ENCODE peak calls at places on chromosomes 7 and 10, in four cellular contexts. S is adrenal gland, C is HFFc6, X is fibroblast of villous mesenchyme. Q is an unnamed sample.

GRCh38 chr7:73557397-73558257 is at the start of gene BCL7B:
- DNase-seq in X (peak), C (peak), S (peak), Q (peak)

GRCh38 chr10:3538850-3539531 is 246.0 kb downstream of the KLF6 start:
- DNase-seq in X (peak), C (peak), S (peak), Q (no peak)

GRCh38 chr10:63910806-63911205 is 389.6 kb downstream of the REEP3 start:
- DNase-seq in X (no peak), S (no peak), C (no peak), Q (no peak)

GRCh38 chr10:68247931-68248330 is 16.0 kb upstream of the ATOH7 start:
- DNase-seq in C (no peak), S (no peak), X (no peak), Q (no peak)

GRCh38 chr10:34018811-34019210 is 684.3 kb upstream of the NRP1 start:
- DNase-seq in S (no peak), X (no peak), C (no peak), Q (no peak)

GRCh38 chr10:126088144-126088543 is 191.8 kb downstream of the FANK1 start:
- DNase-seq in S (peak), C (peak), X (peak), Q (no peak)

GRCh38 chr7:21946228-21946709 is 570 bp upstream of the CDCA7L start:
- DNase-seq in X (no peak), S (no peak), C (no peak), Q (no peak)

GRCh38 chr10:560314-560992 is 129.0 kb downstream of the DIP2C start:
- DNase-seq in S (peak), X (no peak), C (no peak), Q (no peak)

GRCh38 chr7:149680316-149681025 is 92.9 kb downstream of the ZNF467 start:
- DNase-seq in C (peak), X (no peak), S (no peak), Q (no peak)

GRCh38 chr7:33904680-33905388 is 505 bp upstream of the BMPER start:
- DNase-seq in X (peak), C (peak), S (no peak), Q (peak)

GRCh38 chr7:33906697-33907096 is 1.4 kb downstream of the BMPER start:
- DNase-seq in S (no peak), C (no peak), X (no peak), Q (no peak)

GRCh38 chr7:33905389-33906032 is at the start of gene BMPER:
- DNase-seq in X (peak), S (peak), C (peak), Q (no peak)

GRCh38 chr7:33901847-33902246 is 3.5 kb upstream of the BMPER start:
- DNase-seq in X (no peak), C (no peak), S (no peak), Q (no peak)

GRCh38 chr7:33903770-33904679 is 1.3 kb upstream of the BMPER start:
- DNase-seq in X (peak), C (peak), S (no peak), Q (no peak)
- TF ChIP-seq CTCF in X (no peak), C (no peak), S (no peak), Q (no peak)

DNA sequence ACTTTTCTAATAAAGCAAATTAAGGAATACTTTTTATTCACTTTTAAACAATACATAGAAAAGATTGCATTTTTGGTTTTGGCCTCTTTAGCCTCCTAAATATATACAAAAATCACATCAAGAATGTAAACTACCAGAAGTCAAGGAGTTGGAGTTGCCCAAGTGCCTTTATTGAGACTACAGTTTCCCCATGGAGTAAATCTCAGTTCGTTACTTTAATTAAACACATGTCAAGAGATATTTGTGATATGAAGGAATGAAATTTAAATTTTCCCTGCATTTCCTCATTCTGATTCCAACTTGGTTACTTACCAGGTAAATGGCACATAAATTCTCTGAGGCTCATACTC is 492.9 kb downstream of the TNS3 start:
- DNase-seq in C (no peak), X (no peak), S (no peak), Q (no peak)
- TF ChIP-seq CTCF in C (no peak), X (no peak), S (peak), Q (no peak)

GRCh38 chr10:5888843-5889623 is 660 bp downstream of the ANKRD16 start:
- DNase-seq in C (no peak), X (peak), S (peak), Q (peak)
- TF ChIP-seq CTCF in C (peak), X (no peak), S (no peak), Q (no peak)

GRCh38 chr10:127937915-127938440 is 31.1 kb downstream of the PTPRE start:
- DNase-seq in C (no peak), S (no peak), X (no peak), Q (no peak)
- TF ChIP-seq CTCF in C (no peak), S (no peak), X (no peak), Q (no peak)

DNA sequence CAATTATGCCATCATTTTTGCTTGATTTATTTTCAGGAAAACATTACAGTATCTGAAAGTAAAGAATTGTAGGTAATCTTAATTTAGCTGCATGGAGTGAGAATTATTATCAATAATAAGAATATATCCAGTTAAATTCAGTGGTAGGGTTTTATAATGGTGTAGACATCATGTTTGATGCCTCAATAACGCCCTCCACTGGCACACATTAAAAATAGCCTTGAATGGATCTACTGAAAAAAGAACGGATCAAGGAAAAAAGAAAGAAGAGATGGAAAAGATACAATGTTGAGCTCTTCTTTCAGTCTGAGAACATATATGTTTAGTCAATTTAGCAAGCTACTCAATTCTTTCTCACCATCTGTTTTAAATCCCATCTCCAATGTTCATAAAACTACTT is 319.2 kb downstream of the CDC14C start:
- DNase-seq in S (no peak), X (no peak), C (no peak), Q (no peak)
- TF ChIP-seq CTCF in S (no peak), X (peak), C (no peak), Q (no peak)

DNA sequence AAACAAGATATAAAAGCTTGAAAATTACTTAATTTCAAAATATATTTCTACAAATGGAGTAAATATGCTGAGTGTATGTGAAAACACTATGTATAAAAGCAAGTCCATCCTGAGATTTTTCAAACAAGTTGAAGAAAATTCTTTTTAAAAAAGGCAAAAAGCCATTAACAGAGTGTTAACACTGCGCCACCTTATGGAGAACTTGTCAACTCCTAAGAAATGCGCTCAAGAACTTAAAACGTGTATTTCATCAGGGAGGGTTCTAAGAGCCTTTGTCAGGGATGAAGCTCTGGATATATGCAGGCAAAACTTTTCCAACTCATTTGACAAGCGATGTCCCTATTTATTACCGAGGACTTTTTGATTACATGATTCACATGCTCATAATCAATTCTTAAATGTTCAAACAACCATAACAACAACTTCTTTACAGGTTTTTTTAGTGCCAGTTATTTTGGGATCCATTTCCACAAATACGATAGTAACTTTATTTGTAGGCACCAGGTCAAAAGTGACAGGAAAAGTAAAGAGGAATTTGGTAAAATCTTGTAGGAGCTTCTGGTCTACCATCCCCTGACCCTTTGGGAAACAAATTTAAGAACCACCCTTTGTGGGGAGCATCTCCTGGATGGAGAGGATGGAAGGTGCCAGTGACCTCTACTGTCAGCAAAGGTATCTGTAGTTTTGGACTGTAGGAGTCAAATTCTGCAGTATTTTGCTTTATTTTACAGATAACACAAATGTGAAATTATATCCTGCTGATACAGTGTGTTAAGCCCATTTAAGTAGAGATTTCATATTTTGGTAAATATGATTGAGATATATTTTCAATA is 23.2 kb downstream of the CALCR start:
- DNase-seq in X (peak), C (peak), S (no peak), Q (no peak)
- TF ChIP-seq CTCF in X (peak), C (peak), S (peak), Q (no peak)

Q was measured in activated B cell treated with CpG ODN at 0.5 μM for 24 hours.